ENCODE peak calls at places on chromosomes 13 and 19, in five cellular contexts. A, T, L, J and W are unnamed samples.
A peak's percentile ranks its signal among the peaks of the same experiment; 100 is the strongest.

GRCh38 chr13:106446011-106446410 is 89.5 kb downstream of the EFNB2 start:
- DNase-seq in T (no peak), A (no peak), L (no peak), J (peak; percentile 30), W (no peak)

GRCh38 chr13:36288794-36289391 is 8.7 kb downstream of the CCDC169 start:
- DNase-seq in T (peak; percentile 2), L (no peak), A (no peak), J (no peak), W (no peak)

GRCh38 chr19:38317104-38317612 is 1.4 kb upstream of the YIF1B start:
- DNase-seq in T (no peak), A (no peak), L (peak; percentile 13), J (no peak), W (no peak)

GRCh38 chr19:4732680-4733114 is 9.1 kb upstream of the DPP9 start:
- DNase-seq in T (peak; percentile 72), A (no peak), J (peak; percentile 43), L (peak; percentile 28), W (peak; percentile 77)

GRCh38 chr19:33282036-33282686 is 20.2 kb downstream of the CEBPA start:
- DNase-seq in T (no peak), L (no peak), A (no peak), J (no peak), W (no peak)

GRCh38 chr19:18262917-18263316 is 11.3 kb downstream of the IQCN start:
- DNase-seq in T (no peak), J (no peak), A (no peak), L (no peak), W (no peak)

GRCh38 chr19:44532819-44533218 is 3.3 kb upstream of the CEACAM20 start:
- DNase-seq in T (no peak), A (no peak), L (no peak), J (no peak), W (no peak)

GRCh38 chr19:32097620-32098019 is 247.8 kb upstream of the ZNF507 start:
- DNase-seq in A (no peak), T (no peak), L (no peak), J (no peak), W (no peak)

GRCh38 chr19:35318679-35319448 is 10.1 kb upstream of the CD22 start:
- DNase-seq in T (no peak), L (no peak), J (peak; percentile 97), A (peak; percentile 13), W (peak; percentile 90)

GRCh38 chr13:80297503-80297902 is 43.4 kb downstream of the SPRY2 start:
- DNase-seq in T (no peak), A (no peak), L (no peak), J (no peak), W (no peak)

GRCh38 chr19:1590641-1591397 is 1.8 kb downstream of the MBD3 start:
- DNase-seq in J (no peak), L (peak; percentile 29), T (peak; percentile 59), A (no peak), W (no peak)

GRCh38 chr19:1672038-1672768 is 19.8 kb upstream of the TCF3 start:
- DNase-seq in L (peak; percentile 47), J (no peak), A (no peak), T (peak; percentile 59), W (peak; percentile 54)

GRCh38 chr19:18832331-18833140 is 777 bp downstream of the UPF1 start:
- DNase-seq in L (peak; percentile 17), T (peak; percentile 45), J (peak; percentile 23), A (no peak), W (peak; percentile 45)

GRCh38 chr13:42991892-42992584 is at the start of gene EPSTI1:
- DNase-seq in L (peak; percentile 65), J (peak; percentile 62), A (peak; percentile 5), T (peak; percentile 38), W (peak; percentile 53)

GRCh38 chr19:46670874-46671273 is 9.9 kb upstream of the DACT3 start:
- DNase-seq in L (no peak), T (no peak), J (no peak), A (no peak), W (no peak)

GRCh38 chr19:44890366-44891015 is 563 bp upstream of the TOMM40 start:
- DNase-seq in T (no peak), L (no peak), J (peak; percentile 100), A (peak; percentile 86), W (peak; percentile 99)

GRCh38 chr13:32001392-32001768 is 30.2 kb upstream of the FRY start:
- DNase-seq in A (no peak), J (peak; percentile 44), L (no peak), T (peak; percentile 32), W (peak; percentile 55)

GRCh38 chr19:53183146-53183545 is 10.0 kb downstream of the ZNF665 start:
- DNase-seq in A (no peak), L (no peak), T (no peak), J (no peak), W (no peak)

GRCh38 chr13:66414196-66414800 is 815.8 kb downstream of the PCDH9 start:
- DNase-seq in J (no peak), A (no peak), L (no peak), T (no peak), W (no peak)

GRCh38 chr13:58406545-58406944 is 775.0 kb downstream of the PCDH17 start:
- DNase-seq in T (no peak), J (no peak), A (no peak), L (no peak), W (no peak)

GRCh38 chr19:19056636-19057275 is 7.0 kb upstream of the SLC25A42 start:
- DNase-seq in J (no peak), A (no peak), L (no peak), T (no peak), W (no peak)

GRCh38 chr13:94112227-94112626 is 367.3 kb downstream of the DCT start:
- DNase-seq in L (no peak), J (peak; percentile 80), A (no peak), T (no peak), W (peak; percentile 1)

GRCh38 chr19:48990400-48990799 is 2.7 kb downstream of the GYS1 start:
- DNase-seq in T (no peak), A (no peak), L (no peak), J (no peak), W (no peak)

GRCh38 chr19:18021121-18021755 is 13.3 kb downstream of the ARRDC2 start:
- DNase-seq in L (peak; percentile 88), A (peak; percentile 77), J (peak; percentile 84), T (no peak), W (peak; percentile 67)

GRCh38 chr13:41130356-41130755 is 2.2 kb downstream of the KBTBD6 start:
- DNase-seq in J (no peak), A (no peak), T (no peak), L (no peak), W (no peak)

GRCh38 chr13:112102243-112102642 is 35.3 kb downstream of the SOX1 start:
- DNase-seq in L (no peak), T (peak; percentile 57), J (no peak), A (no peak), W (peak; percentile 42)

GRCh38 chr13:34420975-34421719 is 520.9 kb upstream of the NBEA start:
- DNase-seq in L (no peak), T (no peak), A (no peak), J (peak; percentile 86), W (no peak)
- TF ChIP-seq CTCF in L (no peak), T (peak; percentile 38), A (no peak), J (peak; percentile 29), W (no peak)

GRCh38 chr19:5899728-5900526 is 3.7 kb downstream of the NDUFA11 start:
- DNase-seq in J (no peak), T (no peak), A (no peak), L (no peak), W (no peak)

GRCh38 chr19:5895409-5895808 is 8.2 kb downstream of the NDUFA11 start:
- DNase-seq in A (no peak), J (no peak), T (no peak), L (no peak), W (no peak)

GRCh38 chr19:5895890-5896289 is 7.7 kb downstream of the NDUFA11 start:
- DNase-seq in J (no peak), L (no peak), A (no peak), T (no peak), W (no peak)

GRCh38 chr19:5896365-5897076 is 7.1 kb downstream of the NDUFA11 start:
- DNase-seq in L (no peak), A (no peak), J (no peak), T (no peak), W (no peak)

DNA sequence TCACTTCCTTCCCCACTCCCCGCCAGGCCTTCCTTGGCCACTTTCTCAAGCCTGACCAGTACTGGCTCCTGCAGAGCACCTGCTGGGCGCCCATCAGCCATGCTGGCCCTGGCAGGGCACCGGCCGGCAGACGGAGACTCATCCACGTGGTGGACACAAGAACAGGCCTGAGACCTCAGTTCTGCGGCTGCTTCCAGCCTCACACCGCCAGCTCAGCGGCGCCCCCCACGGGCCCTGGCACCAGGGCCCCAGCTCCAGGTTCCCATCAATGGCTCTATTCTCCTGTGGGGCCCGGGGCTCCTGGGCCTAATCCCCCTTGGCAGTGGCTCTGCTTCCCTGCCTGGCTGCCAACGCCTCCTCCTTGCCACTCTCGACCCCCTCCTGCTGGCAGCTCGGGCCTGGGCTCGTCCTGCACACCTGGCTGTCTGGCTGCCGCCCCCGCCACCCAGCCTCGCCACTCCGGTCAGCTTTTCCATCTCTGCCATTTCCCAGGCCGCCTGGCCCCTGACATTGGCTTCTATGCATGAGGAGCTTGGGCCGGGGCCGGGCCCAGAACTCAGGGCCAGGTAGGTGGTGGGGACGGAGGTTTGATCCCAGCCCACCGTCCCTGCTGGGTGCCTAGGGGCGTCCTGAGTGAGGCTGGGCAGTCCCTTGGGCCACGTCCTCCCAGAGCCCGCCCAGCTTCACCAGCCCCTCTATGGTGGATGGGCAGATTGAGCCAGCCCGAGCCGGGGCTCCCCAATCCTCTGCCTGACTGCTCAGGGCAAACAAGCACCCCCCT is 6.2 kb downstream of the NDUFA11 start:
- DNase-seq in A (no peak), J (no peak), T (no peak), L (no peak), W (no peak)
- TF ChIP-seq CTCF in A (no peak), J (peak; percentile 4), T (no peak), L (no peak), W (no peak)

DNA sequence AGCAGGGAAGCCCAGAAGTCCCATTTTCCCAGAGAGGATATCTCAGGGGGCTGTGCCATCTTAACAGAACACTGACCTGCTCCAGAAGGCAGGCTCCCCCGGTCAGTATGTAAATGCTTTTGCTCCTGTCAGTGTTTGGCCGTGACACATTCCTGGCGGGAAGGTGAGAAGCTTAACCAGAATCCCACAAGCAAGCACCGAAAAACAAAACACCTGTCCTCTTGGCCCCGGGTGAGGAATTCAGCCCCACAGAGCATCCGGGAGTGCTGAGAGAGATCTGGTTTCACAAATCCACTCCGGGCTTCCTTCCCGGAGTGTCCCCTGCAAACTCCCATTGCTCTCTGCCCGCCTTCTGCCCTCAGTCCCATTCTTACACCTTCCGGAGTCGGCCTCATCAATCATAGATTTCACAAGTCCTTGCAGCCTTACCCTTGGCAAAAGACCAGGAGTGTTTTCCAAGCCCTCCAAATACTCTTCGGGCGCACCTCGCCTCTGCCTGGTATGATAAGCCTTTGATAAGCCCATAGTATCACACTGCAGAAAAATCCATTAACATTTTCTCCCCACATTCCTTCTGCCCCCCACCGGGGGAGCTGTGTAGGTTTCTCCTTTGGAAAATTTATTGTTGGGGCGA is 12.2 kb downstream of the TPM4 start:
- DNase-seq in J (no peak), A (no peak), T (no peak), L (no peak), W (no peak)
- TF ChIP-seq CTCF in J (no peak), A (no peak), T (peak; percentile 17), L (no peak), W (no peak)

GRCh38 chr13:97257800-97258799 is 36.0 kb downstream of the MBNL2 start:
- DNase-seq in J (peak; percentile 79), T (no peak), L (no peak), A (peak; percentile 18), W (peak; percentile 81)
- TF ChIP-seq CTCF in J (no peak), T (peak; percentile 39), L (no peak), A (no peak), W (no peak)

GRCh38 chr19:10769533-10770491 is 51.9 kb downstream of the DNM2 start:
- DNase-seq in T (peak; percentile 91), A (no peak), J (no peak), L (peak; percentile 32), W (no peak)
- TF ChIP-seq CTCF in T (peak; percentile 15), A (peak; percentile 40), J (no peak), L (peak; percentile 41), W (no peak)

GRCh38 chr13:110813646-110814624 is 100.4 kb downstream of the ING1 start:
- DNase-seq in J (no peak), T (no peak), L (no peak), A (no peak), W (no peak)
- TF ChIP-seq CTCF in J (no peak), T (no peak), L (no peak), A (no peak), W (no peak)